ENCODE peak calls at places on chromosomes 7 and 10, in four cellular contexts. P is adrenal gland, Q is lower lobe of right lung, I is mammary epithelial cell. F is an unnamed sample. For H3K27me3, the result is how much of the 10 kb centered on the place peaks cover.

GRCh38 chr10:107553470-107553869 is 389.0 kb upstream of the SORCS1 start:
- DNase-seq in P (no peak), I (no peak), Q (no peak), F (peak)

GRCh38 chr7:49774459-49775064 is 1.1 kb downstream of the VWC2 start:
- DNase-seq in Q (no peak), I (no peak), P (no peak), F (no peak)

GRCh38 chr7:113086431-113086888 is at the start of gene GPR85:
- DNase-seq in P (peak), I (peak), Q (peak), F (peak)

GRCh38 chr10:83680470-83680891 is 458.8 kb upstream of the GHITM start:
- DNase-seq in P (no peak), I (no peak), Q (no peak), F (no peak)

GRCh38 chr7:131371411-131371810 is 43.7 kb downstream of the MKLN1 start:
- DNase-seq in Q (no peak), P (no peak), I (no peak), F (no peak)

GRCh38 chr10:78250313-78251040 is 216.8 kb downstream of the RPS24 start:
- DNase-seq in P (no peak), I (no peak), Q (no peak), F (no peak)

GRCh38 chr10:121187375-121187774 is 336.2 kb downstream of the WDR11 start:
- DNase-seq in Q (no peak), P (no peak), I (no peak), F (no peak)

GRCh38 chr10:22379059-22379458 is 33.8 kb downstream of the SPAG6 start:
- DNase-seq in P (no peak), I (no peak), Q (no peak), F (no peak)

GRCh38 chr7:157422279-157422678 is 85.5 kb downstream of the DNAJB6 start:
- DNase-seq in P (no peak), Q (no peak), I (no peak), F (no peak)

GRCh38 chr7:159042084-159042483 is 102.6 kb downstream of the VIPR2 start:
- DNase-seq in I (no peak), P (no peak), Q (no peak), F (no peak)

GRCh38 chr7:41940760-41941343 is 238.0 kb upstream of the INHBA start:
- DNase-seq in Q (peak), P (peak), I (peak), F (peak)

DNA sequence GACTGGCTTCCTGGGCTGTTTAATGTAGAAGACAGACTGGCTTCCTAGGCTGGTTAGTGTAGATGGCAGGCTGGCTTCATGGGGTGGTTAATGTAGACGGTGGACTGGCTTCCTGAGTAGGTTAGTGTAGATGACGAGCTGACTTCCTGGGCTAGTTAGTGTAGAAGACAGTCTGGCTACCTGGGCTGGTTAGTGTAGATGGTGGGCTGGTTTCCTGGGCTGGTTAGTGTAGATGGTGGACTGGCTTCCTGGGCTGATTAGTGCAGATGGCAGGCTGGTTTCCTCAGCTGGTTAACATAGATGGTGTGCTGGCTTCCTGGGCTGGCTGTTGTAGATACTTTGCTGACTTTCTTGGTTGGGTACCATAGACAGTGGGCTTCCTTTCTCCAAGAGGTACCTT is 122.9 kb upstream of the PPP2R2D start:
- DNase-seq in Q (no peak), P (no peak), I (no peak), F (no peak)
- H3K27ac ChIP-seq in Q (no peak), P (no peak), I (no peak), F (no peak)

GRCh38 chr10:117188399-117188798 is 8.9 kb upstream of the KCNK18 start:
- DNase-seq in I (peak), Q (no peak), P (no peak), F (no peak)

GRCh38 chr10:117189557-117189956 is 7.7 kb upstream of the KCNK18 start:
- DNase-seq in P (no peak), Q (no peak), I (no peak), F (no peak)

GRCh38 chr10:117184821-117185220 is 12.5 kb upstream of the KCNK18 start:
- DNase-seq in P (no peak), Q (no peak), I (peak), F (no peak)

GRCh38 chr10:117186832-117187615 is 10.3 kb upstream of the KCNK18 start:
- DNase-seq in Q (no peak), P (no peak), I (peak), F (no peak)

GRCh38 chr10:117184296-117184695 is 13.0 kb upstream of the KCNK18 start:
- DNase-seq in Q (no peak), P (no peak), I (no peak), F (no peak)
- H3K27me3 ChIP-seq in Q (under half), P (under half), I (under half), F (under half)

DNA sequence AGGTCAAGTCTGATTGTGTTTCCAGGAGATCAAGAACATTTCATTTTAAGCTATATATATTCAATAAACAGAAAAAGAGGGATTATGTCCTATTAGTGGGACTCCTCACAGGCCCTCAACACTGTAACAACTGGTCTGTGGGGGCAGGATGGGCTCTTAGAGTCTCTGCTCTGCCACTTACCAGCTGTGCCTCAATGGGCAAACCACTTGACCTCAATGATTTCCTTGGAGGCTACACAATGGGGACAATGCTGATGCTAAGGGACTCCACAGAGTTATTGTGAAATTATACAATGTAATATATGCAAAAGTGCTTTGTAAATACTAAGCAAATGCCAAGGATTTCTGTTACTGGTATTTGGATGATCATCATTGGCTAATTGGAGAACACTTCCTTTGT is 33.2 kb upstream of the MXI1 start:
- DNase-seq in Q (no peak), I (no peak), P (no peak), F (no peak)
- H3K27ac ChIP-seq in Q (no peak), I (no peak), P (no peak), F (no peak)

DNA sequence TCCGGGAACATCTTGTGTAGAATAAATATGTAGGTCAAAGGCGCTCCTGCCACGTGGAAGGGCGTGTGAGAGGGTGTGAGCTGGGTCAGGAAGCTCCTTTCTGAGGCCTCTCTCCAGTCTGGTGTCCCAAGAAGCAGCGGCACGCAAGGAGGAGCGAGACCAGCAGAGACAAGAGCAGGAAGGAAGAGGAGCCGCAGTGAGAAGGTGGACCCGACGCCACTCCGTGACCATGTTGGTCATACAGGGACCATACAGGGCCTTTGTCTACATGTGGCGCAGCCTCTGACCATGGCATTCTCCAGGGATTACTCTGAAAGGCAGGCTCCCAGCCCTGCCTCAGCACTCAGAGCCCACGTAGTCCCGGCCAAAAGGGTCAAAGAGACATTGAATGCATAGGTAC is 26.2 kb upstream of the EN2 start:
- DNase-seq in Q (peak), I (no peak), P (no peak), F (no peak)
- H3K27me3 ChIP-seq in Q (under half), I (under half), P (under half), F (under half)

GRCh38 chr7:40058636-40059035 is 75.8 kb downstream of the MPLKIP start:
- DNase-seq in I (no peak), P (no peak), Q (no peak), F (no peak)
- H3K27ac ChIP-seq in I (no peak), P (no peak), Q (no peak), F (peak)

DNA sequence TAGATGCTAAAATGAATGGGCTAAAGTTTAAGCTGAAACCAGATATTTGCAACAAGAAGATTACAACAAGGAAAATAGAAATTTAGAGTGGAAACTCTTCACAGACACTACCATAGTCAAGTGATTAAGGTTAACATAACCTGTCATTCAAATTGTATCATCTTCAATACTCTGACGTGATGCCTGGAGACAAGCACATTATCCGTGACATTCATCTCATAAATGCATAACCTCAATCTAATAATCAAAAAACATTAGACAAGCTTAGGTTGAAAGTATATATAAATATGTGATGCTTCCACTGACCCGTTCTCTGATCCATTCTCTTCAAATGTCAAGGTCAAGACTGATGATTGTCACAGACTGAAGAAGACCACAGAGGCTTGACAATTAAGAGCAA is 263.8 kb upstream of the MEOX2 start:
- DNase-seq in I (no peak), Q (no peak), P (no peak), F (no peak)
- H3K27me3 ChIP-seq in I (under half), Q (under half), P (under half), F (under half)

GRCh38 chr10:13725594-13725993 is 138.8 kb downstream of the PRPF18 start:
- DNase-seq in I (no peak), P (no peak), Q (no peak), F (no peak)

GRCh38 chr10:13731799-13732198 is 145.0 kb downstream of the PRPF18 start:
- DNase-seq in Q (no peak), P (no peak), I (no peak), F (no peak)

GRCh38 chr10:13727574-13727973 is 140.8 kb downstream of the PRPF18 start:
- DNase-seq in I (no peak), Q (no peak), P (no peak), F (no peak)

GRCh38 chr10:13729959-13730358 is 143.2 kb downstream of the PRPF18 start:
- DNase-seq in I (no peak), Q (no peak), P (no peak), F (no peak)

GRCh38 chr10:13728898-13729535 is 142.3 kb downstream of the PRPF18 start:
- DNase-seq in Q (peak), P (no peak), I (no peak), F (no peak)
- H3K27ac ChIP-seq in Q (peak), P (no peak), I (no peak), F (no peak)

GRCh38 chr7:26550492-26550891 is 258.8 kb downstream of the SNX10 start:
- DNase-seq in Q (no peak), P (no peak), I (peak), F (no peak)
- H3K27me3 ChIP-seq in Q (under half), P (under half), I (under half), F (under half)

DNA sequence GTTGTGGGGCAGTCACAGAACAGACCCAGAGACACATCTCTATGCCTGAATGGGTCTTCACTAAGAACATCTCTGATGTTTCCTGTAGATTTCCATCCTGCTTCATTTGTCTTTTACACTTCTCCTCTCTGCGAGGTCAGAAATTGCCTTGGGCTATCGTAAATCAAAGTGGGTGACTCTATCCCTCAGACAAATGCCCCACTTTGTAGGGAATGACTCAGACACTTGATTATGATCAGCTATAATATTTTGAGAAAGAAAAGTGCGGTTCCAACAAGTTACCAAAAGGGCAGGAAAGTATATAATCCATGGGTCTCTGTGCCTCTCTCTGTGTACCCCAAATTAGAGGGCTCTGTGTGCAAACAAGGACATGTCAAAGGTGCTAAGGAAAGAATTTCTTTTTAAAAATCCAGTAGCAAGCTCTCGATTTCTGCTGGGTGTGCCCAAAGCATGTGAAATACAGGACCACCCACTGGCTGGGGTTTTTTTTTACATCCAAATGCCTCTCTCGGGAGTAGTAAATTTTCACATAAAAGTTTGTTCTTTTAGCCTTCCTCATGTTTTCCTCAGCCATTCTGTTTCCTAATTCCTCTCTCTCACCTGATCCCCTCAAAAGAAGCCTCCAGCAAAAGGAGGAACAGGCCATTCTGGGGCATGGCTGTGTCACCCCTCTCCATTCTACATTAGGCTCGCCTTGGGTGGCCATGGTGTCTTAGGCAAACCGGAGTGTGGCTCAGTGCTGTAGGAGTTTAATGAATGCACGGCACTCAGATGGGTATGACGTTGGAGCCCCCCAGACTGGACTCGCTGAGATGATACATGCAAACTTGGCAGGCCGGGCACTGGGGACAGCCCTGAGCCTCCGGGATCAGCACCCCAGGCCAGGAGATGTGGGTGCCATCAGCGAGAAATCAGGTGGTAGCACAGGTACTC is 6.3 kb upstream of the OPN4 start:
- DNase-seq in P (peak), Q (no peak), I (peak), F (peak)
- H3K27ac ChIP-seq in P (no peak), Q (no peak), I (no peak), F (peak)

GRCh38 chr7:1239455-1240295 is 7.0 kb downstream of the UNCX start:
- DNase-seq in Q (no peak), P (no peak), I (no peak), F (no peak)
- H3K27me3 ChIP-seq in Q (half or more), P (half or more), I (half or more), F (under half)

F was measured in SJCRH30.